ENCODE peak calls at places on chromosomes 4 and X, in six cellular contexts. P is GOT3, Q is epithelial cell of prostate, L is RKO, Z is germinal center, O is astrocyte of the spinal cord. A is an unnamed sample.

GRCh38 chr4:174047363-174047762 is 236.1 kb downstream of the FBXO8 start:
- DNase-seq in Q (no peak), O (no peak), L (no peak), P (no peak), Z (no peak), A (no peak)

GRCh38 chr4:159206427-159206871 is 103.6 kb downstream of the RAPGEF2 start:
- DNase-seq in O (peak; percentile 36), Q (no peak), Z (peak; percentile 9), L (no peak), P (no peak), A (peak; percentile 49)

GRCh38 chr4:113979973-113980615 is 647 bp upstream of the ARSJ start:
- DNase-seq in Q (no peak), L (peak; percentile 30), O (peak; percentile 68), P (no peak), Z (no peak), A (no peak)

GRCh38 chrX:150766351-150767044 is 73.3 kb downstream of the MTMR1 start:
- DNase-seq in O (no peak), Z (no peak), L (no peak), P (no peak), Q (no peak), A (no peak)

GRCh38 chr4:108762559-108763225 is at the start of gene ETNPPL:
- DNase-seq in P (no peak), Q (no peak), L (no peak), Z (peak; percentile 23), O (no peak), A (no peak)

GRCh38 chrX:130120321-130120731 is 10.0 kb upstream of the ELF4 start:
- DNase-seq in Z (peak; percentile 51), L (no peak), O (no peak), Q (no peak), P (no peak), A (no peak)

GRCh38 chr4:3472411-3473141 is 9.5 kb downstream of the DOK7 start:
- DNase-seq in L (no peak), O (no peak), Z (no peak), Q (no peak), P (no peak), A (no peak)

GRCh38 chr4:119825696-119826095 is 197.1 kb upstream of the PDE5A start:
- DNase-seq in Z (no peak), P (no peak), Q (no peak), L (no peak), O (no peak), A (no peak)

GRCh38 chr4:78242071-78242470 is 184.9 kb downstream of the FRAS1 start:
- DNase-seq in O (peak; percentile 8), Q (peak; percentile 22), L (no peak), P (no peak), Z (no peak), A (no peak)

GRCh38 chr4:10033191-10033881 is 12.0 kb upstream of the SLC2A9 start:
- DNase-seq in Z (peak; percentile 32), O (peak; percentile 16), L (no peak), P (no peak), Q (no peak), A (no peak)

GRCh38 chr4:98617358-98618047 is 40.9 kb downstream of the TSPAN5 start:
- DNase-seq in L (no peak), Z (no peak), O (no peak), P (no peak), Q (no peak), A (no peak)

GRCh38 chrX:67893931-67894330 is 350.1 kb downstream of the AR start:
- DNase-seq in P (no peak), Z (no peak), O (peak; percentile 31), Q (no peak), L (peak; percentile 6), A (no peak)

GRCh38 chr4:73257995-73258667 is 467 bp downstream of the ANKRD17 start:
- DNase-seq in O (peak; percentile 22), P (peak; percentile 57), Q (no peak), Z (peak; percentile 56), L (peak; percentile 57), A (peak; percentile 27)

GRCh38 chr4:123524958-123525628 is 128.5 kb downstream of the SPRY1 start:
- DNase-seq in Q (no peak), L (no peak), P (no peak), Z (no peak), O (peak; percentile 15), A (no peak)

GRCh38 chrX:46913710-46914109 is 1.5 kb downstream of the JADE3 start:
- DNase-seq in O (peak; percentile 9), Q (no peak), P (no peak), Z (no peak), L (peak; percentile 23), A (no peak)

GRCh38 chr4:53376900-53377299 is 541 bp upstream of the FIP1L1 start:
- DNase-seq in P (no peak), L (no peak), Z (no peak), Q (no peak), O (no peak), A (no peak)

GRCh38 chrX:41259516-41259915 is 74.4 kb upstream of the DDX3X start:
- DNase-seq in Q (no peak), L (no peak), O (no peak), Z (no peak), P (no peak), A (no peak)

GRCh38 chr4:145218251-145218650 is 37.9 kb upstream of the OTUD4 start:
- DNase-seq in Q (no peak), L (no peak), O (no peak), P (no peak), Z (peak; percentile 30), A (no peak)

GRCh38 chr4:158775091-158775651 is 6.3 kb downstream of the FNIP2 start:
- DNase-seq in Z (no peak), O (peak; percentile 80), P (no peak), L (no peak), Q (no peak), A (no peak)

GRCh38 chr4:108783666-108784463 is 21.0 kb upstream of the ETNPPL start:
- DNase-seq in P (no peak), Q (no peak), O (no peak), L (peak; percentile 56), Z (no peak), A (no peak)

GRCh38 chr4:121477480-121477879 is 96.7 kb upstream of the QRFPR start:
- DNase-seq in Z (no peak), P (no peak), L (no peak), Q (no peak), O (no peak), A (no peak)

GRCh38 chr4:112946127-112946526 is 103.3 kb upstream of the ANK2 start:
- DNase-seq in O (no peak), Q (no peak), Z (no peak), L (no peak), P (no peak), A (no peak)

GRCh38 chr4:53967971-53968370 is 96.4 kb downstream of the CHIC2 start:
- DNase-seq in O (no peak), P (no peak), Q (no peak), L (no peak), Z (no peak), A (no peak)

GRCh38 chr4:16092682-16093319 is 9.0 kb upstream of the PROM1 start:
- DNase-seq in Q (no peak), L (no peak), O (no peak), P (no peak), Z (no peak), A (no peak)

GRCh38 chr4:129233691-129234090 is 137.7 kb downstream of the C4orf33 start:
- DNase-seq in Z (no peak), Q (no peak), O (no peak), L (no peak), P (no peak), A (no peak)

GRCh38 chrX:151985531-151985930 is 11.1 kb upstream of the GABRE start:
- DNase-seq in O (no peak), Z (no peak), L (no peak), P (no peak), Q (no peak), A (no peak)

GRCh38 chrX:53308836-53309235 is 27.5 kb upstream of the IQSEC2 start:
- DNase-seq in Z (no peak), L (no peak), P (no peak), Q (no peak), O (no peak), A (no peak)

GRCh38 chr4:100362363-100362762 is 155.5 kb downstream of the EMCN start:
- DNase-seq in O (no peak), Z (no peak), Q (no peak), L (peak; percentile 16), P (no peak), A (no peak)

GRCh38 chr4:142900622-142901021 is 54.5 kb upstream of the INPP4B start:
- DNase-seq in L (no peak), Q (no peak), P (no peak), O (no peak), Z (no peak), A (no peak)

GRCh38 chr4:184253072-184253420 is 35.4 kb upstream of the ENPP6 start:
- DNase-seq in P (no peak), Z (no peak), Q (no peak), O (no peak), L (no peak), A (no peak)

GRCh38 chr4:108620101-108620932 is at the start of gene RPL34:
- DNase-seq in Q (peak; percentile 93), P (peak; percentile 33), Z (peak; percentile 92), O (peak; percentile 98), L (peak; percentile 98), A (peak; percentile 97)

A was measured in stimulated activated CD4-positive, alpha-beta T cell treated with anti-CD3 and anti-CD28 coated beads, Interleukin-12 subunit alpha, Interleukin-12 subunit beta, amount 100 ng/mL, for 48 hours.